ENCODE peak calls at places on chromosomes 12 and 14, in nine cellular contexts. S, K, L, M, F, T, B, D and X are unnamed samples.

GRCh38 chr14:56650075-56650474 is 70.5 kb downstream of the TMEM260 start:
- DNase-seq in K (no peak), S (no peak), F (no peak), B (no peak), L (no peak), D (no peak), M (no peak), T (no peak), X (no peak)

GRCh38 chr12:64609543-64610091 is 678 bp upstream of the RASSF3 start:
- DNase-seq in K (peak), L (no peak), B (peak), S (no peak), T (no peak), D (no peak), F (no peak), M (peak), X (no peak)

GRCh38 chr12:9943244-9943643 is 11.1 kb upstream of the CLEC2A start:
- DNase-seq in K (no peak), D (no peak), L (no peak), T (peak), S (no peak), B (no peak), F (no peak), M (no peak), X (no peak)

GRCh38 chr14:25537846-25538455 is 488.0 kb upstream of the STXBP6 start:
- DNase-seq in M (peak), T (peak), L (no peak), S (no peak), K (no peak), B (peak), D (peak), F (no peak), X (peak)

GRCh38 chr12:27244680-27245005 is 557 bp downstream of the STK38L start:
- DNase-seq in B (peak), T (no peak), L (no peak), K (no peak), F (no peak), M (peak), S (no peak), D (no peak), X (no peak)

GRCh38 chr12:71441836-71442566 is 2.4 kb downstream of the LGR5 start:
- DNase-seq in B (no peak), M (no peak), D (no peak), K (no peak), T (no peak), L (no peak), F (no peak), S (no peak), X (no peak)

GRCh38 chr12:103780093-103780440 is 61.0 kb downstream of the NT5DC3 start:
- DNase-seq in L (no peak), T (no peak), M (peak), D (no peak), K (peak), F (no peak), S (no peak), B (peak), X (no peak)

GRCh38 chr14:70096866-70097265 is 91.9 kb downstream of the SLC8A3 start:
- DNase-seq in B (peak), S (no peak), D (no peak), T (no peak), K (no peak), L (no peak), F (no peak), M (peak), X (no peak)

GRCh38 chr14:96274122-96274910 is 18.3 kb downstream of the BDKRB1 start:
- DNase-seq in S (no peak), B (peak), D (no peak), L (no peak), K (no peak), F (no peak), T (no peak), M (peak), X (no peak)

GRCh38 chr12:14814082-14814481 is at the start of gene SMCO3:
- DNase-seq in D (no peak), M (peak), L (no peak), F (no peak), T (no peak), B (no peak), K (no peak), S (no peak), X (no peak)

GRCh38 chr12:109475993-109476806 is 900 bp downstream of the KCTD10 start:
- DNase-seq in D (no peak), T (peak), K (no peak), L (no peak), F (no peak), B (peak), S (no peak), M (no peak), X (no peak)

GRCh38 chr14:58629273-58629672 is 8.5 kb upstream of the DACT1 start:
- DNase-seq in M (no peak), S (no peak), B (no peak), D (no peak), K (no peak), L (no peak), F (no peak), T (no peak), X (no peak)

GRCh38 chr14:59688224-59689170 is 111.9 kb upstream of the CCDC175 start:
- DNase-seq in F (no peak), L (no peak), B (peak), T (peak), K (peak), D (peak), M (peak), S (no peak), X (peak)

GRCh38 chr12:52369809-52370208 is 2.5 kb upstream of the KRT85 start:
- DNase-seq in T (no peak), M (no peak), K (no peak), L (no peak), F (no peak), S (no peak), B (no peak), D (no peak), X (no peak)

GRCh38 chr14:94673781-94674231 is 61.6 kb downstream of the SERPINA3 start:
- DNase-seq in M (peak), F (no peak), B (peak), S (no peak), T (no peak), L (no peak), K (no peak), D (no peak), X (no peak)

GRCh38 chr12:108666326-108666995 is 32.8 kb upstream of the SELPLG start:
- DNase-seq in K (no peak), T (no peak), D (no peak), M (peak), F (peak), S (no peak), B (peak), L (no peak), X (no peak)

GRCh38 chr12:6264402-6265037 is 46.0 kb upstream of the PLEKHG6 start:
- DNase-seq in D (no peak), F (no peak), L (no peak), T (no peak), K (peak), B (no peak), M (peak), S (no peak), X (no peak)

GRCh38 chr14:75459099-75459741 is 31.4 kb downstream of the JDP2 start:
- DNase-seq in T (no peak), B (no peak), L (no peak), S (no peak), M (no peak), K (peak), D (peak), F (peak), X (no peak)

GRCh38 chr14:55514819-55515470 is 65.1 kb upstream of the KTN1 start:
- DNase-seq in M (peak), K (no peak), S (no peak), F (no peak), B (peak), T (no peak), D (no peak), L (no peak), X (no peak)

GRCh38 chr14:103380719-103381377 is 4.4 kb upstream of the MARK3 start:
- DNase-seq in L (no peak), T (no peak), M (no peak), D (no peak), B (no peak), F (no peak), S (no peak), K (no peak), X (no peak)

GRCh38 chr12:104136577-104136976 is 1.4 kb downstream of the NFYB start:
- DNase-seq in F (no peak), L (no peak), S (no peak), M (no peak), K (no peak), D (no peak), T (no peak), B (peak), X (no peak)

GRCh38 chr12:108318472-108319275 is 20.4 kb downstream of the CMKLR1 start:
- DNase-seq in F (no peak), M (no peak), D (no peak), T (no peak), S (no peak), B (no peak), K (no peak), L (no peak), X (no peak)

GRCh38 chr14:95635051-95635450 is 51.2 kb upstream of the TCL1B start:
- DNase-seq in B (no peak), S (no peak), F (no peak), K (no peak), M (no peak), L (no peak), T (no peak), D (no peak), X (no peak)

GRCh38 chr14:25180221-25180620 is 130.3 kb upstream of the STXBP6 start:
- DNase-seq in L (no peak), B (no peak), K (no peak), D (no peak), M (no peak), S (no peak), T (no peak), F (no peak), X (no peak)

GRCh38 chr12:71857657-71858056 is 18.1 kb downstream of the TBC1D15 start:
- DNase-seq in B (no peak), K (no peak), F (no peak), L (no peak), T (no peak), S (no peak), D (no peak), M (no peak), X (no peak)

GRCh38 chr14:80388980-80389711 is 177.8 kb upstream of the DIO2 start:
- DNase-seq in F (no peak), S (no peak), M (peak), T (no peak), K (no peak), B (peak), L (no peak), D (no peak), X (no peak)

GRCh38 chr12:113267621-113268020 is 46.4 kb downstream of the TPCN1 start:
- DNase-seq in M (no peak), T (no peak), F (no peak), D (no peak), K (peak), B (no peak), L (no peak), S (no peak), X (no peak)

GRCh38 chr12:132600048-132601032 is 10.0 kb downstream of the LRCOL1 start:
- DNase-seq in S (no peak), L (no peak), K (peak), D (peak), M (peak), T (peak), B (peak), F (no peak), X (peak)

GRCh38 chr14:102930753-102931579 is 8.5 kb downstream of the AMN start:
- DNase-seq in K (peak), T (no peak), D (no peak), F (no peak), S (no peak), B (peak), M (peak), L (no peak), X (no peak)

GRCh38 chr14:56855891-56856461 is 45.7 kb upstream of the OTX2 start:
- DNase-seq in K (peak), T (no peak), S (no peak), L (no peak), B (no peak), F (no peak), D (no peak), M (no peak), X (no peak)

GRCh38 chr12:116687888-116688287 is 50.0 kb downstream of the SPRING1 start:
- DNase-seq in D (peak), S (no peak), K (no peak), F (peak), B (peak), L (no peak), M (peak), T (peak), X (no peak)

GRCh38 chr12:28787151-28787550 is 361.9 kb upstream of the FAR2 start:
- DNase-seq in L (no peak), F (no peak), D (no peak), B (peak), S (no peak), M (peak), T (no peak), K (no peak), X (no peak)

GRCh38 chr12:74770552-74770951 is 232.9 kb downstream of the ATXN7L3B start:
- DNase-seq in S (no peak), M (no peak), K (no peak), B (no peak), D (no peak), F (no peak), T (no peak), L (no peak), X (no peak)

GRCh38 chr12:30822385-30823139 is 67.8 kb upstream of the CAPRIN2 start:
- DNase-seq in L (peak), F (peak), T (peak), B (peak), K (peak), S (peak), M (peak), D (peak), X (peak)

GRCh38 chr14:95431199-95432145 is 85.0 kb downstream of the SYNE3 start:
- DNase-seq in S (no peak), F (no peak), M (peak), D (peak), T (no peak), B (peak), K (no peak), L (no peak), X (peak)

GRCh38 chr14:60245316-60246177 is 3.5 kb upstream of the PPM1A start:
- DNase-seq in S (no peak), F (no peak), D (no peak), B (no peak), T (peak), L (no peak), K (no peak), M (no peak), X (peak)

GRCh38 chr14:31580234-31580633 is 19.0 kb downstream of the NUBPL start:
- DNase-seq in F (no peak), S (no peak), B (no peak), D (no peak), K (no peak), L (no peak), M (no peak), T (no peak), X (no peak)

DNA sequence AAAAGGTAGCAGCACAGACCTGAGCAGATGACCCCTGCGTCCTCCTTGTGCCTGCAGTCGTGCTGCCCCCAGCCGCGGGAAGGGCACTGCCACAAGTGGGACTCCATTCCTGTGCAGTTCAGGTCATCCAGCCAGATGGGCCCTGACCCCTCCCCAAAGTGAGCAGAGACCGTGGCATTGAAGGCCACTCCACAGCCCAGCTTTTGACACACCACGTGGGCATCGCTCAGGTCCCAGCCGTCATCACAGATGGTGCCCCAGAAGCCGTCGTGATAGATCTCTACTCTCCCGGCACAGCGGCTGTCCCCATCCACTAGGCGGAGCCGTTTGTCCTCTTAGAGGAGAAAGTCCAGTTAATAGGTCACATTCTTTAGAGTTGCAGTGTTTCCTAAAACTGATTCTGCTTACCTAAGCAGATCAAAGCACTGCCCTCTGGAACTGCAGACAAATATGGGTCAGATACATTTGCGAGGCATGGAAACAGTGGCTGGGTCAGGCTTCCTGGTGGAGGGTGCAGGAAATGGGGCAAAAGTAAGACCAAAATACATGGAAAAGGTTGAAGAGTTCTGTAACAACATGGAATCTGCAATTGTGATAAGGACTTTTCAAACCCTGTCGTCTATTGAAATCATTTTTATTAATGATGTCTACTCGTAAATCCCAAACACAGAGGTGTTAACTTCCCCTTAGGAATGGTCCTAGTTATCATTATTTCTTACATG is 69.4 kb downstream of the CD163L1 start:
- DNase-seq in B (peak), K (peak), S (no peak), D (peak), L (no peak), T (peak), F (no peak), M (peak), X (peak)
- TF ChIP-seq CTCF in B (peak), K (peak), S (no peak), D (no peak), L (no peak), T (peak), F (no peak), M (peak), X (peak)

DNA sequence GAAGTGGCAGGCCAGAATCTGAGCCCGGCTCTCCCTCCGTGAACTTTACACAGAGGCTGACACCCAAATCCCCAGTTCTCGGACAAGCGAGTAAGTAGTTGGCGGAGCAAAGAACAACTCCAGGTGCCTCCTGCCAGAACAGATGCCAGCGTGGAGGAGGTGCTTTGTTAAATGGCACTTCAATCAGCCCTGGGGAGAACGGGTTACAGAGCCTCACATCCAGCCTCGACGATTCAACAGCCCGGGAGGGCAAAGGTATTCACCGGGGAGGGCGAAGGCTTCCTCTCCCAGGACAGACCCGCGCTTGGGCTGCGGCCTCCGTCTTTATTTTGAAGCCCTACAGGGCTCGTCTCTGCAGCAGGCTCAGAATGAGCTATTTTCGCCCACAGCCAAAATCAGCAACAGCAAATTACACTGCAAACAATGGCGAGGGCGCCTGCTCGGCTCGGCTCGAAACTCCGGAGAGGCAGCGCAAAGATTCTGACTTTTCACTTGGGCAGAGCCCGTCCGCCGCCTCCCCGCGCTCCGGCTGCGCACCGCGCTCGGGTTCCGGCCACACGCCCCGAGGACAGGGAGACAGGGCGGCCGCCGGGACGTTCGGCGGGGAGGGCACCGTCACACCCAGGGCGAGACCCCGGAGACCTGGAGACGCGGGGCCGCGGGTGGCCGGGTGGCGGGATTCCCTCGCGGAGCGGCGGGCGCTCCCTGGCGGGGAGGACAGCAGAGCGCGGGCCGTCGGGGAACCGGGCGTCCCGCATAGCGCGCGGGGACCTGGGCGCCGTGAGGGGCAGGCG is 811 bp downstream of the TMCC3 start:
- DNase-seq in S (peak), T (peak), D (peak), K (peak), M (peak), L (no peak), B (peak), F (peak), X (peak)
- TF ChIP-seq CTCF in S (no peak), T (peak), D (no peak), K (peak), M (peak), L (peak), B (no peak), F (no peak), X (peak)

DNA sequence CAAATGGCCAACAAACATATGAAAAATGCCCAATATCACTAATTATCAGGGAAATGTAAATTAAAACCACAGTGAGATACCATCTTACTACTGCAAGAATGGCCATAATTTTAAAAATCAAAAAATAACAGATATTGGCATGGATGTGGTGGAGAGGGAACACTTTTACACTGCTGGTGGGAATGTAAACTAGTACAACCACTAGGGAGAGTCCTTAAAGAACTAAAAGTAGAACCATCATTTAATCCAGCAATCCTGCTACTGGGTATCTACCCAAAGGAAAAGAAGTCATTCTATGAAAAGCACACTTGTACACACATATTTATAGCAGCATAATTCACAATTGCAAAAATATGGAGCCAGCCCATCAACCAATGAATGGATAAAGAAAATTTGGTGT is 459.7 kb downstream of the GXYLT1 start:
- DNase-seq in K (no peak), L (no peak), F (no peak), T (no peak), S (no peak), D (no peak), B (no peak), M (no peak), X (no peak)
- TF ChIP-seq CTCF in K (peak), L (peak), F (no peak), T (no peak), S (no peak), D (no peak), B (no peak), M (no peak), X (no peak)

DNA sequence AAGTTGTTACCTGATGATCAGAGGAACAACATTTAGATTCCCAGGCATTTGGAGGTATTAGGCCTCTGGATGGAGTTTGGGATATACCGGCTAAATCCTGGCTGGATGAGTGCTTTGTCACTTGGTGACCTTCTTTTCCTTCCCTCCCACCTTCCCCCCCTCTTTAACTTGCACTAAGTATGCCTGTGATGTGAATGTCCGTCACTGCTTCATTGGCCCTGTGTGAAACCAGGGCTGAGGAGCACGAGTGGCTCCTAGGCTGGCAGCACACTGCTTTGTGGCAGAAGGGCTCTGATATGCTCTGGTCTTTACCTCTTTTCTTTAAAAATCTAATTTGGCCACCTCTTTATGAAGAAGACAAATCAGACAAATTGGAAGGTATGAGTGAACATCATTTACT is 95.7 kb downstream of the ESR2 start:
- DNase-seq in B (no peak), M (no peak), S (no peak), D (no peak), K (no peak), F (no peak), T (no peak), L (no peak), X (no peak)
- TF ChIP-seq CTCF in B (no peak), M (no peak), S (no peak), D (no peak), K (no peak), F (no peak), T (no peak), L (no peak), X (no peak)